ENCODE peak calls at places on chromosome 13, in eight cellular contexts. D is HCT116, I is brain microvascular endothelial cell, U is fibroblast of lung, P is astrocyte of the cerebellum, S is astrocyte of the spinal cord, B is tibial nerve, F is fibroblast of mammary gland. N is an unnamed sample.

GRCh38 chr13:111516712-111517640 is 196.5 kb downstream of the TEX29 start:
- DNase-seq in D (no peak), I (no peak), U (no peak), P (no peak), S (no peak), B (no peak), F (no peak), N (peak)

GRCh38 chr13:97353927-97354326 is 80.0 kb upstream of the RAP2A start:
- DNase-seq in D (no peak), I (peak), U (no peak), P (no peak), S (peak), B (no peak), F (peak), N (no peak)

GRCh38 chr13:80458546-80458945 is 117.6 kb upstream of the SPRY2 start:
- DNase-seq in D (no peak), I (peak), U (no peak), P (no peak), S (peak), B (no peak), F (peak), N (no peak)

GRCh38 chr13:26538363-26539317 is 18.8 kb upstream of the WASF3 start:
- DNase-seq in D (no peak), I (no peak), U (no peak), P (no peak), S (no peak), B (no peak), F (peak), N (peak)

GRCh38 chr13:110132178-110132975 is 174.6 kb downstream of the COL4A1 start:
- DNase-seq in D (no peak), I (no peak), U (no peak), P (no peak), S (no peak), B (no peak), F (no peak), N (no peak)

GRCh38 chr13:105159794-105160193 is 1375.7 kb downstream of the EFNB2 start:
- DNase-seq in D (no peak), I (no peak), U (no peak), P (no peak), S (no peak), B (no peak), F (no peak), N (no peak)

GRCh38 chr13:63274772-63275171 is 1859.1 kb upstream of the PCDH20 start:
- DNase-seq in D (no peak), I (no peak), U (no peak), P (no peak), S (no peak), B (no peak), F (no peak), N (no peak)

GRCh38 chr13:51549050-51549449 is 35.2 kb upstream of the WDFY2 start:
- DNase-seq in D (no peak), I (no peak), U (no peak), P (no peak), S (peak), B (no peak), F (no peak), N (no peak)

GRCh38 chr13:65292488-65292901 is 1937.6 kb downstream of the PCDH9 start:
- DNase-seq in D (no peak), I (peak), U (peak), P (peak), S (peak), B (no peak), F (peak), N (no peak)

GRCh38 chr13:33272531-33273124 is 12.9 kb downstream of the STARD13 start:
- DNase-seq in D (no peak), I (no peak), U (no peak), P (no peak), S (no peak), B (no peak), F (peak), N (no peak)

GRCh38 chr13:110361365-110361911 is 54.4 kb downstream of the COL4A2 start:
- DNase-seq in D (no peak), I (peak), U (peak), P (peak), S (peak), B (peak), F (peak), N (peak)

GRCh38 chr13:73248154-73248553 is 189.3 kb downstream of the KLF5 start:
- DNase-seq in D (no peak), I (no peak), U (no peak), P (no peak), S (no peak), B (no peak), F (no peak), N (no peak)

GRCh38 chr13:75318138-75318833 is 163.7 kb downstream of the TBC1D4 start:
- DNase-seq in D (no peak), I (no peak), U (no peak), P (no peak), S (no peak), B (no peak), F (no peak), N (no peak)

GRCh38 chr13:101146101-101146898 is 270.0 kb downstream of the NALCN start:
- DNase-seq in D (no peak), I (no peak), U (no peak), P (no peak), S (peak), B (no peak), F (no peak), N (no peak)

GRCh38 chr13:47588676-47589075 is 412.4 kb downstream of the SUCLA2 start:
- DNase-seq in D (no peak), I (no peak), U (no peak), P (no peak), S (no peak), B (no peak), F (no peak), N (no peak)

GRCh38 chr13:60448907-60449510 is 52.0 kb downstream of the TDRD3 start:
- DNase-seq in D (peak), I (peak), U (peak), P (peak), S (peak), B (peak), F (peak), N (peak)

GRCh38 chr13:95059306-95059705 is 241.9 kb downstream of the ABCC4 start:
- DNase-seq in D (no peak), I (no peak), U (no peak), P (no peak), S (no peak), B (no peak), F (no peak), N (no peak)

GRCh38 chr13:92657565-92657964 is 569.0 kb upstream of the GPC6 start:
- DNase-seq in D (no peak), I (no peak), U (peak), P (peak), S (peak), B (no peak), F (no peak), N (no peak)

GRCh38 chr13:60620611-60621395 is 223.8 kb downstream of the TDRD3 start:
- DNase-seq in D (no peak), I (no peak), U (no peak), P (no peak), S (peak), B (no peak), F (no peak), N (no peak)

GRCh38 chr13:33016414-33017409 is at the start of gene KL:
- DNase-seq in D (no peak), I (no peak), U (no peak), P (no peak), S (no peak), B (no peak), F (no peak), N (peak)

GRCh38 chr13:109836629-109837607 is 50.5 kb upstream of the IRS2 start:
- DNase-seq in D (no peak), I (no peak), U (no peak), P (no peak), S (no peak), B (no peak), F (no peak), N (no peak)

GRCh38 chr13:41827507-41828213 is 133.2 kb downstream of the VWA8 start:
- DNase-seq in D (peak), I (peak), U (peak), P (peak), S (peak), B (peak), F (peak), N (no peak)

GRCh38 chr13:19888799-19889198 is 25.4 kb upstream of the ZMYM5 start:
- DNase-seq in D (no peak), I (no peak), U (peak), P (no peak), S (peak), B (no peak), F (peak), N (no peak)
- TF ChIP-seq CTCF in D (no peak), I (no peak), U (no peak), P (no peak), S (peak), B (no peak), F (peak), N (no peak)

GRCh38 chr13:23778007-23778687 is 111.1 kb downstream of the MIPEP start:
- DNase-seq in D (no peak), I (no peak), U (peak), P (no peak), S (no peak), B (no peak), F (peak), N (no peak)
- TF ChIP-seq CTCF in D (no peak), I (peak), U (peak), P (peak), S (peak), B (no peak), F (peak), N (peak)

DNA sequence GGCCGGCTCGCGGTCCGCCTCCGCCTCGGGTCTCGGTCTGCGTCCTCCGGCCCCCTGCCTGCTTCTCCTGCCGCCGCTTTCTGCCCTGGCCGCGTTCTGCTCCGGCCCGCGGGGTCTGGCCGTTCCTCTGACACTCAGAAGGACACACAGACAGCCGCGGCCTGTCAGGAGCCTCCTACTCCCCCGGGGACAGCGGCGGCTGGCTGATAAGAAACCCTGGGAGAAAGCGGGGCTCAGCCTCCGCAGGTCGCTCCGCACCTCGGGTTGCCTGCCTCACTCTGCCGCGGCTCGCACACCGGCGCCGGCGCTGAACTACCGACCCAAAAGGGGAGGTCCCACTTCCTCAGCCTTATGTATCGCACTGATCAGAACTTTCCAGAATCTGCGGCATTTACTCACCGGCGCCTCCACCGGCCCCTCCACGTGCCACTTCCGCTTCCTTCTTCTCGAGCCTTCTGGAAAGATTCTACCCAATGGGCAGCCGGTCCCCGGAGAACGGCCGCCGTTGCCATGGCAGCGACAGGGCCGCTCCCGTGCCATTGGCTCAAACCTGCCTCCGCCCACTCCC is at the start of gene HSPH1:
- DNase-seq in D (peak), I (peak), U (peak), P (peak), S (peak), B (peak), F (peak), N (peak)
- TF ChIP-seq CTCF in D (no peak), I (peak), U (no peak), P (peak), S (peak), B (no peak), F (no peak), N (no peak)

DNA sequence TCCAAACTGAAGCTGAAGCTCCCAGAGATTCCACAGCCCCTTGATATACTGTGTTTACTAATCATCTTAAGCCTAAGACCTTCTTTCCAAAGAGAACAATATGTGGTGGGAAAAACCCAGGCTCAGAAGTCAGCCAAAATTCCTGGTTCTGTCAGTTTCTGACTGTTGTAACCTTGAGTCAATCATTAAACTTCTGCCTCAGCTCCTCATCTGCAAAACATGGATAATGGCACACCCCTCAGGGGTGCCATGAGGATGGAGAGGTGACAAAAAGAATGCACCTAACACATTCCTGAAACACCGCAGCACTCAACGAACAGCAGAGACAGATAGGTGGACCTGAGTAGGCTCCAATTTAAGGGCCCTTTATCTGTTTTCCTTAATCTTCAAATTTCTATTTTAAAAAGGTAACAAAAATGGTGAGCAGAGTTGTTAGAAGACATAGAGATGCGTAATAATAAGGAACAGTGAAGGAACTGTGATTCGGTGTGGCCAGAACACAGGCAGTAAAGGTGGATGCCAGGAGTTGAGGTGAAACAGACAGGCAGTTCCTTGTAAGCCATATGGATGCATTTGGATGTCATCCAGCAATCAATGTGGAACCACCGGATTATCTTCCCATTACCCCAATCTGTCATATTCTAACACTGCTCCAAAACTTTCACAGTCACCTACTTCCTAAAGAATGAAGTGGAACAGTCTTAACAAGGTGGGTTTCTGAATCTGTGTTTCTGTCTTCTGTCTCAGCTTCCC is 56.6 kb upstream of the DOCK9 start:
- DNase-seq in D (no peak), I (no peak), U (no peak), P (no peak), S (no peak), B (no peak), F (no peak), N (no peak)
- TF ChIP-seq CTCF in D (no peak), I (no peak), U (no peak), P (no peak), S (no peak), B (no peak), F (no peak), N (no peak)

GRCh38 chr13:27663947-27664346 is 42.3 kb downstream of the POLR1D start:
- DNase-seq in D (no peak), I (no peak), U (peak), P (no peak), S (no peak), B (no peak), F (no peak), N (no peak)

GRCh38 chr13:27665761-27666160 is 44.1 kb downstream of the POLR1D start:
- DNase-seq in D (no peak), I (no peak), U (no peak), P (no peak), S (no peak), B (no peak), F (no peak), N (no peak)

GRCh38 chr13:27662738-27663470 is 41.2 kb downstream of the POLR1D start:
- DNase-seq in D (no peak), I (no peak), U (no peak), P (no peak), S (no peak), B (no peak), F (no peak), N (no peak)

GRCh38 chr13:27666951-27667350 is 45.3 kb downstream of the POLR1D start:
- DNase-seq in D (no peak), I (no peak), U (no peak), P (no peak), S (no peak), B (no peak), F (no peak), N (no peak)

DNA sequence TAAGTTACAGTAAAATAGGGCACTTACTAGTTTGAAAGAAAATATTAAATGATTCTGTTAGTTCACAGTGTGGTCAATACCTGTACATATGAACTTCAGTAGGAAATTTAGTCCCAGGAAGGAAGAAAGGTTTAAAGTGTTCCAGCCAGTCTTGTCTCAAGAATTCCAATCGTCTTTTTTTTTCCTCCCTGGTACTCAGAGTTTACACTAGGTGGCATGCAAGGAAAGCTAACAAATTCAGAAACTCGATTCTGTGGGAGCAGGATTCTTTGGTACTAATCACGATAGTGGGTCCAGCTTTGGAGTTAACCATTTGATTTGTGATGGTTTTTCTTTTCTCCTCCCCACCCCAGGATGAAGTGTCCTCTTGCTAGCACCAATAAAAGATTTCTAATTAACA is 43.6 kb downstream of the POLR1D start:
- DNase-seq in D (no peak), I (no peak), U (peak), P (no peak), S (no peak), B (no peak), F (no peak), N (no peak)
- TF ChIP-seq CTCF in D (peak), I (peak), U (peak), P (peak), S (no peak), B (no peak), F (peak), N (peak)